ENCODE peak calls at places on chromosome 11, in seven cellular contexts. F is MM.1S, K is HCT116, V is PC-3, X is GM23338, D is GM23248, R is neural progenitor cell. B is an unnamed sample.

GRCh38 chr11:33515347-33515746 is 185.3 kb downstream of the C11orf91 start:
- DNase-seq in V (no peak), F (no peak), K (no peak), R (no peak), D (peak; percentile 91), X (no peak), B (no peak)

GRCh38 chr11:68821670-68822069 is 20.0 kb downstream of the CPT1A start:
- DNase-seq in X (peak; percentile 34), V (no peak), R (peak; percentile 22), F (no peak), K (no peak), D (no peak), B (no peak)

GRCh38 chr11:73294604-73295003 is 13.5 kb upstream of the ARHGEF17 start:
- DNase-seq in X (no peak), D (no peak), R (no peak), F (no peak), V (no peak), K (no peak), B (no peak)

GRCh38 chr11:112162761-112163669 is 879 bp downstream of the IL18 start:
- DNase-seq in R (no peak), F (no peak), D (peak; percentile 58), X (no peak), K (no peak), V (peak; percentile 90), B (peak; percentile 22)

GRCh38 chr11:121446752-121447156 is 5.4 kb upstream of the SORL1 start:
- DNase-seq in K (no peak), D (peak; percentile 28), F (no peak), V (peak; percentile 41), X (peak; percentile 53), R (peak; percentile 51), B (no peak)

GRCh38 chr11:112564228-112564955 is 303.7 kb upstream of the PLET1 start:
- DNase-seq in D (peak; percentile 49), X (no peak), R (no peak), V (peak; percentile 38), K (no peak), F (no peak), B (peak; percentile 27)

GRCh38 chr11:7538023-7538422 is 24.2 kb downstream of the PPFIBP2 start:
- DNase-seq in V (no peak), K (no peak), R (no peak), X (no peak), F (no peak), D (peak; percentile 74), B (no peak)

GRCh38 chr11:79173615-79174014 is 267.2 kb downstream of the TENM4 start:
- DNase-seq in D (peak; percentile 77), V (peak; percentile 17), K (no peak), R (no peak), X (peak; percentile 2), F (no peak), B (peak; percentile 20)

GRCh38 chr11:19722702-19723101 is 10.1 kb downstream of the NAV2 start:
- DNase-seq in F (no peak), X (no peak), K (no peak), R (no peak), D (no peak), V (no peak), B (no peak)

GRCh38 chr11:128727320-128727719 is 33.4 kb downstream of the FLI1 start:
- DNase-seq in K (no peak), F (no peak), R (no peak), V (no peak), X (no peak), D (no peak), B (no peak)

GRCh38 chr11:104163100-104164027 is 583 bp downstream of the PDGFD start:
- DNase-seq in V (no peak), F (no peak), D (peak; percentile 28), R (peak; percentile 48), X (peak; percentile 72), K (no peak), B (peak; percentile 38)

GRCh38 chr11:116148056-116148455 is 624.7 kb downstream of the BUD13 start:
- DNase-seq in F (no peak), D (no peak), R (peak; percentile 62), X (peak; percentile 75), V (no peak), K (no peak), B (no peak)

GRCh38 chr11:49995559-49995958 is 13.2 kb upstream of the OR4C12 start:
- DNase-seq in X (peak; percentile 86), D (peak; percentile 86), R (peak; percentile 45), F (peak; percentile 69), K (peak; percentile 46), V (peak; percentile 74), B (peak; percentile 16)

GRCh38 chr11:75667268-75667830 is 1.5 kb downstream of the MAP6 start:
- DNase-seq in K (no peak), F (no peak), R (peak; percentile 64), X (peak; percentile 67), D (peak; percentile 48), V (peak; percentile 41), B (peak; percentile 57)

DNA sequence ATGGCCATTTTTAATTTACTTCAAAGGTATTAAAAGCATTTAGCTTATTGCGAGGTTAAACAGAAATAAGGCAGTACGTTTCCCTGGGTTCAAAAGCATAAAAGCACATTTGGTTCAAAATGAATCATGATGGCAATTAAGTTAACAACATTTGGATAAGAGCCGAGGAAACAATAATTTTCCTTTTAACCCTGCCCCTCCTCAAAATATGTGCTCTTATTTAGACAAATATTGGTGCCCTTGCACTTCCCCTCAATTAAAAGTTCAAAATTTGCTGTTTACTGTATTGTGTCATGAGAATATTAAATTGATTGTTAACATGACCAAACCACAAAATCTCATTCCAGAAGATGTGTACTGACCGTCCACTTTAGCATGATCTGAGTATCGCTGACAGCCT is 48.7 kb downstream of the VSIG10L2 start:
- DNase-seq in V (no peak), D (no peak), X (no peak), R (no peak), K (no peak), F (no peak), B (no peak)
- TF ChIP-seq EZH2 in V (no peak), D (no peak), X (no peak), R (no peak), K (no peak), F (no peak), B (no peak)

GRCh38 chr11:118010738-118011461 is 24.7 kb downstream of the IL10RA start:
- DNase-seq in R (no peak), D (no peak), X (no peak), V (no peak), K (no peak), F (peak; percentile 72), B (no peak)
- TF ChIP-seq EZH2phosphoT487 in R (no peak), D (no peak), X (no peak), V (no peak), K (no peak), F (no peak), B (no peak)

DNA sequence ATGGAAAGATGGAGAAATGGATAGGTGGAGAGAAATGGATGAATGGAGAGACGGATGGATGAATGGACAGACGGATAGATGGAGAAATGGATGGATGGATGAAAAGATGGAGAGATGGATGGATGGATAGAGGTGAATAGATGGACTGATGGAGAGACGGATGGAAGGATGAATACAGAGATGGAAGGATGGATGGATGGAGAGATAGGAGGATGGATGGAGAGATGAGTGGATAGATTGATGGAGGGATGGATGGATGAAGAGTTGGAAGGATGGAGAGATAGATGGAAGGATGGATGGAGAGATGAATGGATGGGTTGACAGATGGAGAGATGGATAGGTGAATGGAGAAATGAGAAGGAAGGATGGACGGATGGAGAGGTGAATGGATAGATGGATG is 63.7 kb downstream of the FLRT1 start:
- DNase-seq in K (no peak), F (no peak), V (no peak), X (no peak), D (no peak), R (no peak), B (no peak)
- TF ChIP-seq EZH2 in K (no peak), F (no peak), V (no peak), X (no peak), D (no peak), R (no peak), B (no peak)

DNA sequence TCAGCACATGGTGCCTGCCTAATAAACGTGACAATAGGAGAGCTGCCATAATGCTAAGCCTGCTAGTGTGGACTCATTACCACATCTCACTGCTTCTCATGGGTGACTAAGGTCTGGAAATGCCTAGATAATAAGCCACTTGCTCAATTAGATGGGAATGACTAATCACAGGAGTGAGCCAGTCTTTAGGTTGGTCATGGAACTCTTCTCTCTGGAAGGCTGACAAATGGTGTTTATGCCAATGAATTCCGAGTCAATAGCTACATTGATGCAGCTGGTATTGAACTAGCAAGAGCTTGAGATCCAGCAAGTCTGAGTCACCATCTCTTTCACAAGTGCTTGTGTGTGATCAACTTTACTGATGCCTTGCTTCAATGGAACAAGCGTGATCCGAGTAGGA is 334.9 kb downstream of the OPCML start:
- DNase-seq in X (no peak), R (no peak), K (no peak), D (no peak), F (no peak), V (no peak), B (no peak)
- TF ChIP-seq EZH2phosphoT487 in X (no peak), R (no peak), K (no peak), D (no peak), F (no peak), V (no peak), B (no peak)

DNA sequence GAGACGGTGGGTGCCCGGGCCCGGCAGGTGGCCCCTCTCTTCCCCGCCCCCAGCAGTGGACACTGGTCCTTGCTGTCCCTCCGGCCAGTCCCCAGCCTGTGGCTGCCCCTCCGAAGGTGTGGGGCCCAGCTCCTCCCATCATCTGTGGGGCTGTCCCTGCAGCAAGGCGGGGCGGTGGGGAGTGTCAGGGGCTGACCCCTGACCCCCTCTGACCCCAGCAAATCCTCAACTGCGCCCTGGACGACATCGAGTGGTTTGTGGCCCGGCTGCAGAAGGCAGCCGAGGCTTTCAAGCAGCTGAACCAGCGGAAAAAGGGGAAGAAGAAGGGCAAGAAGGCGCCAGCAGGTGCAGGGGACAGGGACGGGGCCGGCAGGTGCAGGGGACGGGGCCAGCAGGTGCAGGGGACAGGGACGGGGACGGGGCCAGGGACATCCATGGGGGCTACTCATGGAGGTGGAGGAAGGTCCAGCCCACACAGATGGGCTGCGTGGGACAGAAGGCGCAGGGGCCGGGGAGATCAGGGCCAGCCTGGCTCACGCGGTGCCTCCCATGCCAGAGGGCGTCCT is 15.4 kb downstream of the EPS8L2 start:
- DNase-seq in K (no peak), V (no peak), F (no peak), D (no peak), X (no peak), R (peak; percentile 28), B (no peak)
- TF ChIP-seq EZH2 in K (no peak), V (no peak), F (no peak), D (no peak), X (no peak), R (no peak), B (no peak)

DNA sequence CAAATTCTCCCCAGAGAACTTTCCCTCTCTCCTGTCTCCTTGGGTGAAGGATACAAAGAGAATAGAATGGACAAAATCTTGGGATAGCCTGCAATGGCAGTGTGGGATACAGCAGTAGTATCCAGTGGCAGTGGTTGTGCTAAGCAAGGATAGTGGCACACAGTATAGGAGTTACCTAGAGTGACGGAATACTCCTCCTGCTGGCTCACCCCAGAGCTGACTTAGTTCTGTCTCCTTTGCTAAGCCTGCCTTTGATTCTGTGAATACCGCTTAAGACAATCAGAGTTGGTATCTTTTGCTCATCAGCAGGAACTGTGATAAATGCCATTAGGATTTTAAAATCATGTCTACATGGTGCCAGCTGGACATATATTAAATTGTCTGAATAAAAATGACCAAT is 404.3 kb downstream of the JRKL start:
- DNase-seq in R (peak; percentile 43), X (peak; percentile 56), F (no peak), D (peak; percentile 2), K (no peak), V (peak; percentile 33), B (no peak)
- TF ChIP-seq EZH2phosphoT487 in R (no peak), X (no peak), F (no peak), D (no peak), K (no peak), V (no peak), B (no peak)

B was measured in hepatocyte.